ENCODE peak calls at places on chromosomes 13 and 19, in seven cellular contexts. A, L, K, X, I, O and M are unnamed samples.

GRCh38 chr19:6464070-6464873 is at the start of gene CRB3:
- DNase-seq in A (no peak), L (peak), K (no peak), X (no peak), I (peak), O (peak), M (no peak)

GRCh38 chr13:73720216-73720840 is 413.9 kb downstream of the KLF12 start:
- DNase-seq in A (no peak), L (no peak), K (no peak), X (no peak), I (no peak), O (no peak), M (no peak)

GRCh38 chr19:50839712-50840655 is 6.6 kb upstream of the KLK15 start:
- DNase-seq in A (no peak), L (no peak), K (no peak), X (no peak), I (no peak), O (no peak), M (no peak)

GRCh38 chr19:33381101-33381500 is 7.6 kb downstream of the CEBPG start:
- DNase-seq in A (no peak), L (no peak), K (no peak), X (no peak), I (no peak), O (no peak), M (no peak)

GRCh38 chr19:16293133-16294085 is 31.2 kb upstream of the KLF2 start:
- DNase-seq in A (peak), L (no peak), K (no peak), X (peak), I (peak), O (peak), M (no peak)

GRCh38 chr19:20247016-20247683 is 80.1 kb downstream of the ZNF486 start:
- DNase-seq in A (no peak), L (no peak), K (peak), X (no peak), I (no peak), O (no peak), M (no peak)

GRCh38 chr13:49540552-49540951 is 44.8 kb downstream of the PHF11 start:
- DNase-seq in A (peak), L (no peak), K (no peak), X (no peak), I (no peak), O (no peak), M (no peak)

GRCh38 chr13:84605927-84606326 is 723.7 kb upstream of the SLITRK1 start:
- DNase-seq in A (no peak), L (no peak), K (no peak), X (no peak), I (no peak), O (no peak), M (no peak)

GRCh38 chr19:46753420-46754155 is 7.3 kb upstream of the STRN4 start:
- DNase-seq in A (peak), L (peak), K (peak), X (no peak), I (no peak), O (no peak), M (no peak)

GRCh38 chr13:29763426-29764180 is 86.8 kb downstream of the UBL3 start:
- DNase-seq in A (no peak), L (no peak), K (no peak), X (no peak), I (no peak), O (no peak), M (no peak)

GRCh38 chr13:98298599-98298998 is 121.5 kb upstream of the RNF113B start:
- DNase-seq in A (no peak), L (no peak), K (no peak), X (no peak), I (no peak), O (no peak), M (no peak)

GRCh38 chr13:27917121-27917947 is 2.5 kb upstream of the PDX1 start:
- DNase-seq in A (no peak), L (no peak), K (no peak), X (no peak), I (no peak), O (no peak), M (no peak)

GRCh38 chr13:74193391-74193790 is 59.2 kb upstream of the KLF12 start:
- DNase-seq in A (no peak), L (no peak), K (no peak), X (no peak), I (no peak), O (no peak), M (no peak)

GRCh38 chr13:39263033-39263432 is 224.8 kb downstream of the NHLRC3 start:
- DNase-seq in A (peak), L (peak), K (peak), X (no peak), I (no peak), O (no peak), M (no peak)

GRCh38 chr13:49627831-49628652 is at the start of gene ARL11:
- DNase-seq in A (peak), L (no peak), K (no peak), X (peak), I (peak), O (no peak), M (no peak)

GRCh38 chr13:39688699-39689405 is 33.4 kb downstream of the COG6 start:
- DNase-seq in A (no peak), L (no peak), K (no peak), X (no peak), I (no peak), O (no peak), M (no peak)

GRCh38 chr19:41821003-41821735 is 23.3 kb downstream of the LYPD4 start:
- DNase-seq in A (peak), L (peak), K (peak), X (no peak), I (no peak), O (no peak), M (peak)

GRCh38 chr13:112205990-112206389 is 139.0 kb downstream of the SOX1 start:
- DNase-seq in A (no peak), L (no peak), K (no peak), X (no peak), I (no peak), O (no peak), M (no peak)

GRCh38 chr13:49791214-49791752 is 1.2 kb downstream of the KPNA3 start:
- DNase-seq in A (peak), L (peak), K (peak), X (peak), I (no peak), O (no peak), M (no peak)

GRCh38 chr13:24648983-24649684 is 31.1 kb upstream of the ATP12A start:
- DNase-seq in A (no peak), L (no peak), K (no peak), X (no peak), I (no peak), O (no peak), M (no peak)

GRCh38 chr19:40681039-40681438 is 9.4 kb downstream of the NUMBL start:
- DNase-seq in A (no peak), L (no peak), K (no peak), X (no peak), I (no peak), O (no peak), M (no peak)

GRCh38 chr19:41373993-41374392 is 2.3 kb upstream of the TMEM91 start:
- DNase-seq in A (no peak), L (no peak), K (peak), X (no peak), I (peak), O (peak), M (no peak)

GRCh38 chr19:18262917-18263316 is 11.3 kb downstream of the IQCN start:
- DNase-seq in A (peak), L (no peak), K (no peak), X (no peak), I (no peak), O (no peak), M (no peak)

GRCh38 chr19:18265611-18265981 is 8.7 kb downstream of the IQCN start:
- DNase-seq in A (no peak), L (no peak), K (no peak), X (no peak), I (no peak), O (no peak), M (no peak)

GRCh38 chr19:18263324-18264215 is 10.7 kb downstream of the IQCN start:
- DNase-seq in A (no peak), L (no peak), K (no peak), X (no peak), I (no peak), O (no peak), M (no peak)

GRCh38 chr19:18264956-18265610 is 9.2 kb downstream of the IQCN start:
- DNase-seq in A (no peak), L (no peak), K (no peak), X (no peak), I (no peak), O (no peak), M (no peak)

DNA sequence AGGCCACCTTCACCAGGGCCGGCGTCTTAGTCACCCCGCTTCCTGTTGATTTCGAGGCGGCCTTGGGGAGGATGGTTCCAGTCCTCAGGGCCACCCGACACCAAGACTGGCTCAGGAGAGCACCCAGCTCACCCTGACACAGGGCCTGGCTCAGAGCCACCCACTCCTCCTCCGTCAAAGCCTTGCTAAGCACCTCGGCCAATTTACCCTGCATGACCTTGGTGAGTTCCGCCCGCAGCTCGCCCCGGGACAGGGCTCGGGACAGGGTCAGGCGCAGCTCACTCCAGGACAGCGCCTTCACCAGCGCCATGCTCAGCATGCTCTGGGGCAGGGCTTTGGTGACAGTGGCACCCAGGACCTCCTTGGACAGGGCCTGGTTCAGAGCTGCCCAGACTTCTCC is 9.8 kb downstream of the IQCN start:
- DNase-seq in A (no peak), L (peak), K (no peak), X (no peak), I (no peak), O (no peak), M (no peak)
- TF ChIP-seq POLR2AphosphoS5 in A (no peak), L (no peak), K (no peak), X (no peak), I (no peak), O (no peak), M (no peak)

GRCh38 chr19:48364564-48365363 is 597 bp downstream of the SYNGR4 start:
- DNase-seq in A (no peak), L (no peak), K (no peak), X (no peak), I (no peak), O (no peak), M (no peak)

GRCh38 chr19:48368942-48369341 is 4.8 kb downstream of the SYNGR4 start:
- DNase-seq in A (no peak), L (no peak), K (no peak), X (no peak), I (no peak), O (no peak), M (no peak)

GRCh38 chr19:48365602-48366001 is 1.4 kb downstream of the SYNGR4 start:
- DNase-seq in A (no peak), L (no peak), K (no peak), X (no peak), I (no peak), O (no peak), M (no peak)

GRCh38 chr19:48370955-48371354 is 6.8 kb downstream of the SYNGR4 start:
- DNase-seq in A (no peak), L (no peak), K (peak), X (no peak), I (no peak), O (no peak), M (no peak)

GRCh38 chr19:48367855-48368254 is 3.7 kb downstream of the SYNGR4 start:
- DNase-seq in A (no peak), L (no peak), K (no peak), X (no peak), I (no peak), O (no peak), M (no peak)
- H3K27ac ChIP-seq in A (no peak), L (no peak), K (peak), X (no peak), I (no peak), O (no peak), M (peak)

GRCh38 chr19:10259162-10259905 is 7.3 kb downstream of the MRPL4 start:
- DNase-seq in A (peak), L (peak), K (peak), X (peak), I (peak), O (peak), M (peak)
- TF ChIP-seq POLR2AphosphoS5 in A (no peak), L (no peak), K (peak), X (no peak), I (peak), O (no peak), M (peak)

DNA sequence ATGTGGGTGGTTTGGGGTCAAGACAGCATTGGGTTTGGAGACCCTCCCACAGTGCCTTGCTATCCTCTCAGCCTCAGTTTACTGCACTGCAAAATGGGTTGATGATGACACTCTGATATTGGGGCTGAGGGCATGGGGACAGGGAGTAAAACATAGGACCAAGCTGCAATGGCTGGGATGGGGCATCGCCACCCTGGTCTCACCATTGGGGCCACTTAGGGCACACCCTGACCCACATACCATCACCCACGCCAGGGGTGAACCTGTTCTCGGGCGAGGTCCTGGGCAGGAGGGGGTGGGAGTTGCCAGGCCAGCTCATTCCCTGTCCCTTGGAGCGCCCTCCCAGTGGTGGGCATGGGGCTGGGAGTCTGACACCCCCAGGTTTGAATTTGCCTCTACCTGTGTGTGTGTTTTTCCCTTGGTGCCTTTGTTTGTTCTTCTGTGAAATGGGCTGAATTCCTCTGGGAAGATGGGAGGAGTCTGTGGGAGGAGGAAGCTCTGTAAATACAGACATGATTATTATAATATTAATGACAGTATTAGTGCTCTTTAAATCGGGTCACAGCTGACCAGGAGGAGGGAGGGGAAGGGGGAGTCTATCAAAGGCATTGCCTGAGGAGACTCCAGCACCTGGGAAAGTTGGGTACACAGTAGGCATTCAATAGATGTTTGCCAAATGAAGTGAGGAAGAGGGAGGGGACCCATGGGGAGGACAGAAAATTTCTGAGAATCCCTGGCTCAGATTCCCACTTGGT is 2.2 kb upstream of the FCHO1 start:
- DNase-seq in A (no peak), L (no peak), K (no peak), X (no peak), I (no peak), O (no peak), M (no peak)
- H3K27ac ChIP-seq in A (peak), L (no peak), K (no peak), X (no peak), I (no peak), O (no peak), M (no peak)

GRCh38 chr19:2479556-2480194 is 3.7 kb downstream of the GADD45B start:
- DNase-seq in A (no peak), L (no peak), K (no peak), X (no peak), I (no peak), O (no peak), M (no peak)

GRCh38 chr19:2478324-2478755 is 2.4 kb downstream of the GADD45B start:
- DNase-seq in A (no peak), L (no peak), K (peak), X (peak), I (peak), O (peak), M (peak)

GRCh38 chr19:2477141-2477710 is 1.3 kb downstream of the GADD45B start:
- DNase-seq in A (no peak), L (no peak), K (no peak), X (no peak), I (peak), O (no peak), M (no peak)

GRCh38 chr19:2477732-2478191 is 1.8 kb downstream of the GADD45B start:
- DNase-seq in A (no peak), L (no peak), K (no peak), X (no peak), I (no peak), O (no peak), M (no peak)

DNA sequence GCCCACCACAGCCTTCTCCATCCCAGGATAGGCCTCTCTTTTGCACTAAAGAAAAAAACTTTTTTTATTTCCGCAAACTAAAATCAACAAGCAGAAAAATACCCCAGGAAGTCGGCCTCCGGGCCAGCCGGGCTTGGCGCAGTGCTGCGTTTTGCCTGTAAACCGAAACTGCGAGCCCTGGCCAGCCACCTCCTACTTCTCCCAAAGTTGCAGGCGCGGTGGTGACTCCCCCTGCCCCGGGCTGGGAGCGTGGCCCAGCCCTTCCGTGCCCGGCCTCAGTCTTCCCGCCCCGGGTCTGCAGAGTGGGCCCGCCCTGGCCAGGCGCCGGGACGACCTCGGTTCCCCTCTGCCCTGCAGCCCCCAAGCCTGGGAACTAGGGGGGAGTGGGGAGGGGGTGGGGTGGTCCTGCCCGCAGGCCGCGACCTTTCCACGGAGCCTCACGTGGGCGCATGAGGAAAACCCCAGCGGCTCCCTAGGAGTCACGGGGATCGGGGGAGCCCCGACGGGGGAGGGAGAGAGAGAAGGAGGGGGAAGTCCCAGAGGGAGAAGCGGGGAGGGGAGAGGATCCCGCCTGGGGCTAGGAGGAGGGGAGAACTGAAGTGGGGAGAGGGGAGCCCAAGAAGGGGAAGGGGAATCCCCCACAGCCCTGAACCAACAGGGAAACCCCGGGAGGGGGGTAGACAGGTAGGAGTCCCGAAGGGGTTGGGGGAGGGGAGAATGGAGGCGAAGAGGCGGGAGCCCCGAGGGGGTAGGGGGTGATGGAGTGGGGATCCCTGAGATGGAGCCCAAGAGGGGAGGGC is 3.0 kb downstream of the GADD45B start:
- DNase-seq in A (no peak), L (no peak), K (no peak), X (no peak), I (peak), O (peak), M (no peak)
- TF ChIP-seq POLR2AphosphoS5 in A (no peak), L (no peak), K (no peak), X (peak), I (peak), O (no peak), M (no peak)

GRCh38 chr19:897442-898039 is 4.3 kb downstream of the RNU6-9 start:
- DNase-seq in A (no peak), L (no peak), K (peak), X (no peak), I (no peak), O (no peak), M (no peak)
- H3K27ac ChIP-seq in A (no peak), L (no peak), K (no peak), X (no peak), I (no peak), O (no peak), M (no peak)

GRCh38 chr13:105139380-105140285 is 1395.8 kb downstream of the EFNB2 start:
- DNase-seq in A (no peak), L (peak), K (no peak), X (peak), I (no peak), O (no peak), M (no peak)
- TF ChIP-seq POLR2AphosphoS5 in A (no peak), L (no peak), K (no peak), X (peak), I (no peak), O (no peak), M (no peak)

GRCh38 chr19:56098731-56099577 is 22.1 kb downstream of the ZNF787 start:
- DNase-seq in A (no peak), L (no peak), K (no peak), X (no peak), I (no peak), O (no peak), M (no peak)

GRCh38 chr19:56099638-56100539 is 21.2 kb downstream of the ZNF787 start:
- DNase-seq in A (no peak), L (no peak), K (no peak), X (no peak), I (no peak), O (no peak), M (no peak)

GRCh38 chr19:56096665-56097064 is 24.4 kb downstream of the ZNF787 start:
- DNase-seq in A (no peak), L (no peak), K (no peak), X (no peak), I (no peak), O (no peak), M (no peak)

GRCh38 chr19:56097776-56098175 is 23.3 kb downstream of the ZNF787 start:
- DNase-seq in A (no peak), L (no peak), K (no peak), X (no peak), I (no peak), O (no peak), M (no peak)

GRCh38 chr19:56097306-56097705 is 23.8 kb downstream of the ZNF787 start:
- DNase-seq in A (no peak), L (no peak), K (no peak), X (no peak), I (no peak), O (no peak), M (no peak)
- H3K27ac ChIP-seq in A (no peak), L (no peak), K (no peak), X (no peak), I (no peak), O (no peak), M (no peak)

GRCh38 chr19:4732680-4733114 is 9.1 kb upstream of the DPP9 start:
- DNase-seq in A (peak), L (peak), K (peak), X (no peak), I (no peak), O (no peak), M (no peak)

GRCh38 chr19:4733755-4734345 is 10.2 kb upstream of the DPP9 start:
- DNase-seq in A (no peak), L (no peak), K (no peak), X (no peak), I (no peak), O (no peak), M (no peak)

GRCh38 chr19:4730740-4731171 is 7.1 kb upstream of the DPP9 start:
- DNase-seq in A (peak), L (no peak), K (peak), X (no peak), I (no peak), O (no peak), M (no peak)
- TF ChIP-seq POLR2AphosphoS5 in A (no peak), L (no peak), K (no peak), X (no peak), I (no peak), O (no peak), M (no peak)

GRCh38 chr19:10895363-10895762 is 24.0 kb downstream of the CARM1 start:
- DNase-seq in A (no peak), L (no peak), K (no peak), X (no peak), I (no peak), O (no peak), M (no peak)

GRCh38 chr19:10889880-10890279 is 18.5 kb downstream of the CARM1 start:
- DNase-seq in A (no peak), L (no peak), K (no peak), X (no peak), I (no peak), O (no peak), M (no peak)

GRCh38 chr19:10894911-10895213 is 23.5 kb downstream of the CARM1 start:
- DNase-seq in A (no peak), L (no peak), K (no peak), X (no peak), I (no peak), O (no peak), M (no peak)

GRCh38 chr19:10891360-10892108 is 20.2 kb downstream of the CARM1 start:
- DNase-seq in A (no peak), L (no peak), K (no peak), X (no peak), I (no peak), O (no peak), M (no peak)

GRCh38 chr19:10892256-10892655 is 20.9 kb downstream of the CARM1 start:
- DNase-seq in A (no peak), L (no peak), K (no peak), X (no peak), I (no peak), O (no peak), M (no peak)
- H3K27ac ChIP-seq in A (no peak), L (no peak), K (no peak), X (no peak), I (no peak), O (peak), M (no peak)